ENCODE peak calls at places on chromosomes 11 and 22, in eight cellular contexts. One of them, this sample, is unnamed.

GRCh38 chr22:27718186-27719032 is 83.1 kb downstream of the MN1 start:
- DNase-seq in HEK293T: peak; percentile 44
- DNase-seq in neuronal stem cell: no peak
- DNase-seq in caudate nucleus: peak; percentile 15
- DNase-seq in NCI-H2171: no peak
- DNase-seq in small intestine: peak; percentile 23
- DNase-seq in ureter: peak; percentile 64
- DNase-seq in skeletal muscle cell: peak; percentile 82
- DNase-seq in this sample: no peak

GRCh38 chr22:47195676-47196492 is 433.4 kb downstream of the TBC1D22A start:
- DNase-seq in NCI-H2171: no peak
- DNase-seq in HEK293T: no peak
- DNase-seq in ureter: peak; percentile 40
- DNase-seq in skeletal muscle cell: no peak
- DNase-seq in caudate nucleus: no peak
- DNase-seq in neuronal stem cell: no peak
- DNase-seq in small intestine: no peak
- DNase-seq in this sample: no peak

GRCh38 chr11:2379471-2380174 is 2.5 kb downstream of the CD81 start:
- DNase-seq in ureter: no peak
- DNase-seq in NCI-H2171: no peak
- DNase-seq in skeletal muscle cell: no peak
- DNase-seq in neuronal stem cell: no peak
- DNase-seq in caudate nucleus: no peak
- DNase-seq in small intestine: no peak
- DNase-seq in HEK293T: no peak
- DNase-seq in this sample: no peak

GRCh38 chr11:27353593-27354358 is 9.2 kb downstream of the CCDC34 start:
- DNase-seq in ureter: no peak
- DNase-seq in small intestine: no peak
- DNase-seq in neuronal stem cell: no peak
- DNase-seq in skeletal muscle cell: peak; percentile 44
- DNase-seq in caudate nucleus: no peak
- DNase-seq in HEK293T: no peak
- DNase-seq in NCI-H2171: no peak
- DNase-seq in this sample: no peak

GRCh38 chr22:50169774-50170341 is 673 bp upstream of the PANX2 start:
- DNase-seq in NCI-H2171: peak; percentile 52
- DNase-seq in caudate nucleus: no peak
- DNase-seq in skeletal muscle cell: no peak
- DNase-seq in ureter: no peak
- DNase-seq in small intestine: no peak
- DNase-seq in HEK293T: peak; percentile 65
- DNase-seq in neuronal stem cell: no peak
- DNase-seq in this sample: no peak

GRCh38 chr11:89175796-89176195 is 1.9 kb upstream of the TYR start:
- DNase-seq in HEK293T: no peak
- DNase-seq in small intestine: no peak
- DNase-seq in neuronal stem cell: no peak
- DNase-seq in skeletal muscle cell: no peak
- DNase-seq in NCI-H2171: no peak
- DNase-seq in ureter: no peak
- DNase-seq in caudate nucleus: no peak
- DNase-seq in this sample: no peak

GRCh38 chr11:71505001-71505400 is 22.1 kb upstream of the KRTAP5-7 start:
- DNase-seq in caudate nucleus: no peak
- DNase-seq in skeletal muscle cell: no peak
- DNase-seq in small intestine: no peak
- DNase-seq in ureter: no peak
- DNase-seq in HEK293T: no peak
- DNase-seq in NCI-H2171: no peak
- DNase-seq in neuronal stem cell: no peak
- DNase-seq in this sample: no peak

GRCh38 chr22:43476341-43476740 is 64.5 kb downstream of the MPPED1 start:
- DNase-seq in HEK293T: peak; percentile 44
- DNase-seq in small intestine: no peak
- DNase-seq in skeletal muscle cell: no peak
- DNase-seq in NCI-H2171: no peak
- DNase-seq in neuronal stem cell: no peak
- DNase-seq in ureter: no peak
- DNase-seq in caudate nucleus: no peak
- DNase-seq in this sample: no peak

GRCh38 chr11:3121416-3121815 is 43.7 kb downstream of the OSBPL5 start:
- DNase-seq in small intestine: no peak
- DNase-seq in caudate nucleus: no peak
- DNase-seq in HEK293T: no peak
- DNase-seq in NCI-H2171: no peak
- DNase-seq in ureter: no peak
- DNase-seq in skeletal muscle cell: no peak
- DNase-seq in neuronal stem cell: no peak
- DNase-seq in this sample: no peak

GRCh38 chr11:10263929-10264328 is 30.1 kb downstream of the SBF2 start:
- DNase-seq in HEK293T: no peak
- DNase-seq in small intestine: no peak
- DNase-seq in neuronal stem cell: no peak
- DNase-seq in skeletal muscle cell: peak; percentile 48
- DNase-seq in NCI-H2171: no peak
- DNase-seq in caudate nucleus: no peak
- DNase-seq in ureter: no peak
- DNase-seq in this sample: no peak